ENCODE peak calls at places on chromosomes 7 and 10, in seven cellular contexts. H is Panc1; N is prostate gland; B is MM.1S; G is mesenchymal stem cell; S is kidney epithelial cell; V is CD4-positive, CD25-positive, alpha-beta regulatory T cell. T is an unnamed sample.

GRCh38 chr10:67225226-67225625 is 299.4 kb downstream of the LRRTM3 start:
- DNase-seq in H (no peak), N (no peak), B (peak; percentile 65), G (no peak), S (no peak), V (no peak), T (no peak)

GRCh38 chr7:268991-269390 is 21.0 kb upstream of the FOXL3 start:
- DNase-seq in H (no peak), N (no peak), B (no peak), G (no peak), S (no peak), V (no peak), T (no peak)

GRCh38 chr7:135817576-135817975 is 69.0 kb upstream of the FAM180A start:
- DNase-seq in H (no peak), N (no peak), B (no peak), G (no peak), S (no peak), V (no peak), T (no peak)

GRCh38 chr7:107029061-107029763 is 15.3 kb upstream of the PRKAR2B start:
- DNase-seq in H (no peak), N (no peak), B (no peak), G (peak; percentile 40), S (no peak), V (no peak), T (no peak)

GRCh38 chr10:132468651-132469050 is 68.9 kb upstream of the INPP5A start:
- DNase-seq in H (no peak), N (no peak), B (no peak), G (no peak), S (no peak), V (no peak), T (no peak)

GRCh38 chr10:55183993-55184392 is 383.0 kb upstream of the PCDH15 start:
- DNase-seq in H (no peak), N (no peak), B (peak; percentile 87), G (no peak), S (peak; percentile 85), V (no peak), T (peak; percentile 48)

GRCh38 chr10:133047526-133047925 is 40.2 kb upstream of the ADGRA1 start:
- DNase-seq in H (no peak), N (no peak), B (no peak), G (no peak), S (no peak), V (no peak), T (no peak)

GRCh38 chr7:29285451-29285807 is 90.9 kb downstream of the CHN2 start:
- DNase-seq in H (no peak), N (no peak), B (no peak), G (peak; percentile 90), S (peak; percentile 92), V (no peak), T (peak; percentile 77)

GRCh38 chr7:129193892-129194291 is 5.5 kb downstream of the SMO start:
- DNase-seq in H (no peak), N (no peak), B (no peak), G (no peak), S (no peak), V (no peak), T (no peak)

GRCh38 chr7:124712017-124712416 is 53.6 kb downstream of the GPR37 start:
- DNase-seq in H (no peak), N (no peak), B (no peak), G (no peak), S (no peak), V (no peak), T (no peak)

GRCh38 chr10:69645751-69646687 is 16.0 kb downstream of the FAM241B start:
- DNase-seq in H (no peak), N (no peak), B (no peak), G (no peak), S (no peak), V (no peak), T (no peak)

GRCh38 chr7:6571160-6571779 is 6.0 kb upstream of the ZDHHC4 start:
- DNase-seq in H (no peak), N (no peak), B (no peak), G (no peak), S (no peak), V (no peak), T (no peak)

GRCh38 chr10:48390933-48391845 is 84.7 kb downstream of the MAPK8 start:
- DNase-seq in H (peak; percentile 20), N (no peak), B (peak; percentile 34), G (peak; percentile 53), S (peak; percentile 29), V (no peak), T (no peak)

GRCh38 chr10:86287966-86288579 is 78.5 kb downstream of the GRID1 start:
- DNase-seq in H (no peak), N (no peak), B (no peak), G (no peak), S (no peak), V (no peak), T (no peak)

GRCh38 chr7:79329464-79329863 is 124.0 kb downstream of the MAGI2 start:
- DNase-seq in H (no peak), N (no peak), B (no peak), G (no peak), S (no peak), V (no peak), T (no peak)

GRCh38 chr10:119189811-119190282 is 11.2 kb upstream of the PRDX3 start:
- DNase-seq in H (no peak), N (no peak), B (peak; percentile 50), G (peak; percentile 87), S (no peak), V (no peak), T (no peak)

DNA sequence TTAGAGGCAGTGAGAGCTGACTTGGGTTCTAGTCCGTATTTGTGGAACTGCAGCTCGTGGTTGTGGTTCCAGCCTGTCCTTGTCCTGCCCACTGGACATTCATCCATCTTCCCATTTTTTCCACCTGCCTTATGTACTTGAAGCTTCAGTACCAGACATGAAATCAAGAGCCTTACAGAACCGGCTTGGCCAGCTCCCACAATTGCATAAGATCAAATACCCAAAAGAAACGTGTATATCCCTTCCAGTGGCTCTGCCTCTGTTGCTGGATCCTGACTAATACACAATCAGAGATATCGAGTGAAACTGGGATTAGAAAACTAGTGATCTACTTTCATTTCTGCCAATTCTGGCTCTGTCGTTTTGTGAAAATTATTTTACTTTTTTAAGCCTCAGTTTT is 23.8 kb upstream of the LIPA start:
- DNase-seq in H (no peak), N (peak; percentile 63), B (no peak), G (no peak), S (no peak), V (no peak), T (no peak)
- H3K4me3 ChIP-seq in H (no peak overlapping the region), N (no peak overlapping the region), B (no peak overlapping the region), G (no peak overlapping the region), S (no peak overlapping the region), V (no peak overlapping the region), T (no peak overlapping the region)

DNA sequence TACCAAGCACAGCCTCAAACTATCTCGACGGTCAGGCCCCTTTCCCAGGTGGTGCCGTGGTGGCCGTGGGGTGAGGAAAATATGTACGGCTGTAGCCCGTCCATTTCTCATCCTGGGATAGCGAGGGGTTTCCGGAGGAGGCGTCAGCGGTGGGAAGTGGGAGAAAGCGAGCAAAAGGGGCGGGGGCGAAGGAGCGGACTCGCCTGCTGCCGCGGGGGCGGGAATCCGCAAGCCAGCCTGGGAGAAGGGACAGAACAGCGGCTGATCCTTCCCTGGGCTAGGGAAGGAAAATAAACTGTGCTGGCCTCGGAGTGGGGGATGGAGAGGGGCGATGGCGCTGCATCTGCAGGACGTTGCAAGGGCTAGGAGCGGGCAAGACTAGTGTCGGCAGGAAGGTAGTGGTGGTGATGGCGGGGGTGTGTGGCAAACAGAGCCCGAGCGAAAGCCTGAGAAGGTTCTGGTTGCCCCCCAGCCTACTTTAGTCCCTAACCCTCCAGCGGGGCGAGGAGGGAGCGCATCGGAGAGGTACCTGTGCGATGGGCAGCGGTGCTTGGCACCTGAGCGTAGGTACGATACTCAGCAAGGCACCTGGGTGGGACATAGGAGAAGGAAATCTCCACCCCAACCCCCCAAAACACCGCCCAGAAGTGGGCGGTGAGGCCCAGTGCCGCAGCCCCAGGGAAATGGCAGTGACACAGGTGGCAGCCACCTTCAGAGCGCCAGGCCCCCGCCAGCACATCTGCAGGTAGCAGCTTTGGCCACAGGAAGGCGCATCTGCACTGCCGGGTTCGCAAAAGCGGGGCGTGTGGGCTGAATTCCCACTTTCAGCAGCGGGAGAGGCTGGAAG is 49.9 kb upstream of the STEAP1B start:
- DNase-seq in H (no peak), N (no peak), B (peak; percentile 61), G (peak; percentile 16), S (no peak), V (no peak), T (no peak)
- H3K4me3 ChIP-seq in H (peak overlapping the region; percentile 14), N (no peak overlapping the region), B (peak overlapping the region; percentile 62), G (peak overlapping the region; percentile 58), S (peak overlapping the region; percentile 47), V (no peak overlapping the region), T (peak overlapping the region; percentile 43)

GRCh38 chr10:17228081-17229015 is at the start of gene VIM:
- DNase-seq in H (no peak), N (peak; percentile 46), B (peak; percentile 80), G (peak; percentile 98), S (peak; percentile 83), V (peak; percentile 80), T (no peak)

GRCh38 chr10:17229016-17229716 is 1.1 kb downstream of the VIM start:
- DNase-seq in H (no peak), N (peak; percentile 49), B (peak; percentile 25), G (peak; percentile 94), S (no peak), V (peak; percentile 71), T (no peak)

GRCh38 chr10:17226891-17227303 is 1.1 kb upstream of the VIM start:
- DNase-seq in H (no peak), N (no peak), B (no peak), G (no peak), S (no peak), V (no peak), T (no peak)

GRCh38 chr10:17225823-17226222 is 2.2 kb upstream of the VIM start:
- DNase-seq in H (no peak), N (no peak), B (no peak), G (peak; percentile 43), S (no peak), V (no peak), T (no peak)

GRCh38 chr10:17227367-17228080 is 517 bp upstream of the VIM start:
- DNase-seq in H (no peak), N (no peak), B (peak; percentile 41), G (peak; percentile 72), S (no peak), V (peak; percentile 4), T (no peak)
- H3K4me3 ChIP-seq in H (peak overlapping the region; percentile 64), N (peak overlapping the region; percentile 60), B (peak overlapping the region; percentile 79), G (no peak overlapping the region), S (peak overlapping the region; percentile 94), V (peak overlapping the region; percentile 97), T (peak overlapping the region; percentile 87)

DNA sequence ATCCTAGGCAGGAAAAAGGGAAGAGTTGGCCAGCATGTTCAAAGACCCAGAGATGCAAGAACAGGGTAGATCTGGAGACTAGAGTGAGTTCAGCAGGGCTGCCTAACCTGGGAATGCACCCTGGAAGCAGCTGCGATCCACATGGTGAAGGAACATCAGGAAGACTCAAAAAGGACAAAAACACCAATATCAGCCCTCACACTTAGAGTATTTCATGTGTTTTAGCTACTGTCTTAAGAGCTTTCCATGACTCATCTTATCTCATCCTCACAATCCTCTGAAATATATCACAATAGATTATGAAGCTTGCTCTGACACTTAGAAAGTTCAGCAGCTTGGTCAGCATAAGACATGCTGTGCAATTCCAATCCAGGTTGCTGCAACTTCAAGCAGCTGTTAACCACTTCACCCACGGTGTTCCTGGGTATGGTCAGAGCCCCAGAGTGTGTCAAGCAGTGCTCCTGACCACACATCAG is 380.9 kb downstream of the PARD3 start:
- DNase-seq in H (no peak), N (no peak), B (no peak), G (peak; percentile 79), S (no peak), V (no peak), T (no peak)
- H3K4me3 ChIP-seq in H (no peak overlapping the region), N (no peak overlapping the region), B (no peak overlapping the region), G (no peak overlapping the region), S (no peak overlapping the region), V (no peak overlapping the region), T (no peak overlapping the region)

GRCh38 chr10:80671847-80672246 is 134.1 kb downstream of the SH2D4B start:
- DNase-seq in H (no peak), N (no peak), B (no peak), G (no peak), S (no peak), V (no peak), T (no peak)
- H3K4me3 ChIP-seq in H (no peak overlapping the region), N (no peak overlapping the region), B (no peak overlapping the region), G (no peak overlapping the region), S (no peak overlapping the region), V (no peak overlapping the region), T (no peak overlapping the region)